ENCODE peak calls at places on chromosome 6, in six cellular contexts. G is GM06990, O is AG10803, L is DND-41, V is brain microvascular endothelial cell, U is BE2C. W is an unnamed sample.

GRCh38 chr6:44833248-44833647 is 445.7 kb downstream of the CDC5L start:
- DNase-seq in L (no peak), O (no peak), V (no peak), G (peak; percentile 20), U (no peak), W (no peak)

GRCh38 chr6:128036808-128037570 is 136.1 kb upstream of the THEMIS start:
- DNase-seq in V (no peak), O (peak; percentile 68), G (no peak), U (no peak), L (no peak), W (no peak)

GRCh38 chr6:161103475-161103874 is 111.9 kb downstream of the MAP3K4 start:
- DNase-seq in V (no peak), G (no peak), L (no peak), U (no peak), O (no peak), W (no peak)

GRCh38 chr6:170193326-170193821 is 97.5 kb downstream of the DLL1 start:
- DNase-seq in L (no peak), O (no peak), U (no peak), G (no peak), V (no peak), W (no peak)

GRCh38 chr6:164807125-164807524 is 502.3 kb downstream of the C6orf118 start:
- DNase-seq in V (no peak), U (no peak), O (no peak), G (no peak), L (no peak), W (no peak)

GRCh38 chr6:10322991-10323390 is 91.9 kb downstream of the TFAP2A start:
- DNase-seq in G (no peak), V (no peak), L (no peak), U (no peak), O (no peak), W (no peak)

GRCh38 chr6:121633309-121633708 is 197.9 kb downstream of the GJA1 start:
- DNase-seq in V (no peak), L (no peak), U (no peak), G (no peak), O (no peak), W (no peak)

GRCh38 chr6:3456794-3457709 is at the start of gene SLC22A23:
- DNase-seq in L (peak; percentile 55), U (peak; percentile 33), V (no peak), O (peak; percentile 24), G (peak; percentile 69), W (peak; percentile 81)

GRCh38 chr6:29809249-29809648 is 18.4 kb upstream of the HLA-G start:
- DNase-seq in U (no peak), O (no peak), L (no peak), G (no peak), V (no peak), W (no peak)

GRCh38 chr6:24858154-24858801 is 59.6 kb upstream of the ARMH2 start:
- DNase-seq in V (no peak), L (no peak), G (peak; percentile 61), U (no peak), O (peak; percentile 69), W (no peak)

GRCh38 chr6:52087498-52087999 is at the start of gene PKHD1:
- DNase-seq in O (peak; percentile 16), L (no peak), U (no peak), G (no peak), V (no peak), W (no peak)
- TF ChIP-seq CTCF in O (peak; percentile 54), L (peak; percentile 46), U (peak; percentile 71), G (peak; percentile 66), V (peak; percentile 52), W (peak; percentile 46)

GRCh38 chr6:151647871-151648639 is 154.2 kb downstream of the CCDC170 start:
- DNase-seq in V (peak; percentile 12), G (no peak), O (no peak), L (peak; percentile 39), U (no peak), W (peak; percentile 67)
- TF ChIP-seq CTCF in V (peak; percentile 52), G (peak; percentile 62), O (peak; percentile 21), L (peak; percentile 54), U (no peak), W (no peak)

DNA sequence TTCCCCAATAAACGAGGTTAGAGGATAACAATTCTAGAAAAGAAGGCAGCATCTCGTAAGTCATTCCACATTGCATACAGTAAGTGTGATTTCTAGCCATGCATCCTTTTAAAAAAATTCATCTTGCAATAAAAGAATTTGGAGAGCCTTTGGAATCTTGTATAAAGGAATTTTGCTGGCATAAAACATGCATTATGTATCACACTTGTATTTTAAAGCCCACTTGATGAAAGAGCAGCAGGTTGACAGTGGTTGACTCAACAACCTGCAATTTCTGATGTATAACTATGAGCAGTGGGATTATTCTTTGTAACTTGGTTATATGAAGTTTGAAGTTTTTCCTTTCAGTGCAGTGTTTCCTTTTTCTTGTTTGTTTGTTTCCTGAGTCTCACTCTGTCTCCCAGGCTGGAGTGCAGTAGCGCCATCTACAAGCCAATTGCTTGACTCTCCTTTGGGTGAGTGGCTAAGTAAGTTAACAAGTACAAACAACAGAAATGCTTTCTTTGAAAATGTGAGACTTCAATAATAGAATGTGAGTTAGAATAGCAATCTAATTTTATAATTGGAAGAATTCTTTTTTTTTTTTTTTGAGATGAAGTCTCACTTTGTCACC is 39.9 kb downstream of the JARID2 start:
- DNase-seq in O (peak; percentile 71), L (no peak), G (no peak), U (no peak), V (no peak), W (no peak)
- TF ChIP-seq CTCF in O (peak; percentile 32), L (peak; percentile 32), G (peak; percentile 8), U (no peak), V (no peak), W (no peak)

GRCh38 chr6:151548201-151548600 is 54.4 kb downstream of the CCDC170 start:
- DNase-seq in U (no peak), V (no peak), G (no peak), O (no peak), L (no peak), W (no peak)

GRCh38 chr6:151549790-151550189 is 56.0 kb downstream of the CCDC170 start:
- DNase-seq in U (no peak), V (no peak), L (no peak), G (no peak), O (no peak), W (no peak)

GRCh38 chr6:151544453-151544852 is 50.6 kb downstream of the CCDC170 start:
- DNase-seq in G (no peak), L (no peak), O (no peak), V (no peak), U (no peak), W (no peak)

GRCh38 chr6:151550618-151551017 is 56.8 kb downstream of the CCDC170 start:
- DNase-seq in V (no peak), U (no peak), G (no peak), O (no peak), L (no peak), W (no peak)

GRCh38 chr6:151546941-151547659 is 53.3 kb downstream of the CCDC170 start:
- DNase-seq in U (no peak), G (no peak), O (no peak), V (no peak), L (no peak), W (no peak)
- TF ChIP-seq CTCF in U (peak; percentile 16), G (peak; percentile 26), O (no peak), V (no peak), L (peak; percentile 14), W (no peak)

GRCh38 chr6:26249959-26250805 is 114.8 kb upstream of the BTN3A2 start:
- DNase-seq in G (peak; percentile 93), V (peak; percentile 64), U (peak; percentile 72), O (peak; percentile 51), L (peak; percentile 83), W (peak; percentile 63)
- TF ChIP-seq CTCF in G (peak; percentile 55), V (peak; percentile 65), U (peak; percentile 40), O (peak; percentile 38), L (peak; percentile 60), W (peak; percentile 30)